ENCODE peak calls at places on chromosomes 6 and 20, in six cellular contexts. One of them, this sample, is unnamed.

GRCh38 chr6:18207438-18207837 is 52.2 kb downstream of the KDM1B start:
- DNase-seq in AG04450: no peak
- DNase-seq in adrenal gland: no peak
- DNase-seq in Peyer's patch: no peak
- DNase-seq in left ventricle myocardium inferior: no peak
- DNase-seq in thoracic aorta: no peak
- DNase-seq in this sample: no peak

GRCh38 chr6:145789443-145789842 is 25.2 kb downstream of the FBXO30 start:
- DNase-seq in AG04450: peak; percentile 13
- DNase-seq in adrenal gland: no peak
- DNase-seq in Peyer's patch: no peak
- DNase-seq in left ventricle myocardium inferior: peak; percentile 16
- DNase-seq in thoracic aorta: no peak
- DNase-seq in this sample: no peak

GRCh38 chr20:11140359-11140758 is 466.6 kb upstream of the JAG1 start:
- DNase-seq in AG04450: peak; percentile 3
- DNase-seq in adrenal gland: no peak
- DNase-seq in Peyer's patch: no peak
- DNase-seq in left ventricle myocardium inferior: no peak
- DNase-seq in thoracic aorta: no peak
- DNase-seq in this sample: no peak

GRCh38 chr6:166318649-166319600 is 10.7 kb upstream of the PRR18 start:
- DNase-seq in AG04450: no peak
- DNase-seq in adrenal gland: no peak
- DNase-seq in Peyer's patch: no peak
- DNase-seq in left ventricle myocardium inferior: no peak
- DNase-seq in thoracic aorta: no peak
- DNase-seq in this sample: no peak

GRCh38 chr6:122007366-122007765 is 392.1 kb upstream of the HSF2 start:
- DNase-seq in AG04450: peak; percentile 37
- DNase-seq in adrenal gland: no peak
- DNase-seq in Peyer's patch: no peak
- DNase-seq in left ventricle myocardium inferior: no peak
- DNase-seq in thoracic aorta: no peak
- DNase-seq in this sample: no peak

GRCh38 chr6:111842891-111843290 is 30.4 kb downstream of the FYN start:
- DNase-seq in AG04450: no peak
- DNase-seq in adrenal gland: no peak
- DNase-seq in Peyer's patch: no peak
- DNase-seq in left ventricle myocardium inferior: no peak
- DNase-seq in thoracic aorta: no peak
- DNase-seq in this sample: no peak

GRCh38 chr6:28209753-28210535 is 15.1 kb upstream of the ZSCAN9 start:
- DNase-seq in AG04450: no peak
- DNase-seq in adrenal gland: no peak
- DNase-seq in Peyer's patch: no peak
- DNase-seq in left ventricle myocardium inferior: no peak
- DNase-seq in thoracic aorta: no peak
- DNase-seq in this sample: no peak

GRCh38 chr20:10513931-10514575 is 78.9 kb downstream of the SLX4IP start:
- DNase-seq in AG04450: no peak
- DNase-seq in adrenal gland: no peak
- DNase-seq in Peyer's patch: no peak
- DNase-seq in left ventricle myocardium inferior: no peak
- DNase-seq in thoracic aorta: no peak
- DNase-seq in this sample: no peak

GRCh38 chr6:156595481-156595880 is 181.7 kb upstream of the ARID1B start:
- DNase-seq in AG04450: no peak
- DNase-seq in adrenal gland: no peak
- DNase-seq in Peyer's patch: no peak
- DNase-seq in left ventricle myocardium inferior: no peak
- DNase-seq in thoracic aorta: no peak
- DNase-seq in this sample: no peak

GRCh38 chr20:4073852-4074741 is 58.7 kb upstream of the RNF24 start:
- DNase-seq in AG04450: no peak
- DNase-seq in adrenal gland: peak; percentile 46
- DNase-seq in Peyer's patch: peak; percentile 37
- DNase-seq in left ventricle myocardium inferior: no peak
- DNase-seq in thoracic aorta: no peak
- DNase-seq in this sample: no peak

GRCh38 chr6:20946037-20946436 is 411.8 kb downstream of the CDKAL1 start:
- DNase-seq in AG04450: no peak
- DNase-seq in adrenal gland: no peak
- DNase-seq in Peyer's patch: no peak
- DNase-seq in left ventricle myocardium inferior: no peak
- DNase-seq in thoracic aorta: no peak
- DNase-seq in this sample: no peak

GRCh38 chr6:25629202-25629584 is 22.8 kb upstream of the SCGN start:
- DNase-seq in AG04450: no peak
- DNase-seq in adrenal gland: no peak
- DNase-seq in Peyer's patch: no peak
- DNase-seq in left ventricle myocardium inferior: no peak
- DNase-seq in thoracic aorta: no peak
- DNase-seq in this sample: no peak

GRCh38 chr6:55953384-55953783 is 78.0 kb upstream of the BMP5 start:
- DNase-seq in AG04450: peak; percentile 33
- DNase-seq in adrenal gland: no peak
- DNase-seq in Peyer's patch: no peak
- DNase-seq in left ventricle myocardium inferior: no peak
- DNase-seq in thoracic aorta: no peak
- DNase-seq in this sample: no peak

GRCh38 chr6:110331816-110332215 is 26.3 kb downstream of the METTL24 start:
- DNase-seq in AG04450: no peak
- DNase-seq in adrenal gland: no peak
- DNase-seq in Peyer's patch: no peak
- DNase-seq in left ventricle myocardium inferior: no peak
- DNase-seq in thoracic aorta: no peak
- DNase-seq in this sample: no peak

GRCh38 chr6:138752017-138752416 is 21.6 kb upstream of the CCDC28A start:
- DNase-seq in AG04450: no peak
- DNase-seq in adrenal gland: no peak
- DNase-seq in Peyer's patch: no peak
- DNase-seq in left ventricle myocardium inferior: no peak
- DNase-seq in thoracic aorta: no peak
- DNase-seq in this sample: no peak

GRCh38 chr6:16518265-16518664 is 243.0 kb downstream of the ATXN1 start:
- DNase-seq in AG04450: no peak
- DNase-seq in adrenal gland: no peak
- DNase-seq in Peyer's patch: no peak
- DNase-seq in left ventricle myocardium inferior: no peak
- DNase-seq in thoracic aorta: no peak
- DNase-seq in this sample: no peak
- H3K27me3 ChIP-seq in AG04450: no peaks in the 10 kb centered on the region
- H3K27me3 ChIP-seq in adrenal gland: no peaks in the 10 kb centered on the region
- H3K27me3 ChIP-seq in Peyer's patch: no peaks in the 10 kb centered on the region
- H3K27me3 ChIP-seq in left ventricle myocardium inferior: no peaks in the 10 kb centered on the region
- H3K27me3 ChIP-seq in thoracic aorta: no peaks in the 10 kb centered on the region
- H3K27me3 ChIP-seq in this sample: no peaks in the 10 kb centered on the region

DNA sequence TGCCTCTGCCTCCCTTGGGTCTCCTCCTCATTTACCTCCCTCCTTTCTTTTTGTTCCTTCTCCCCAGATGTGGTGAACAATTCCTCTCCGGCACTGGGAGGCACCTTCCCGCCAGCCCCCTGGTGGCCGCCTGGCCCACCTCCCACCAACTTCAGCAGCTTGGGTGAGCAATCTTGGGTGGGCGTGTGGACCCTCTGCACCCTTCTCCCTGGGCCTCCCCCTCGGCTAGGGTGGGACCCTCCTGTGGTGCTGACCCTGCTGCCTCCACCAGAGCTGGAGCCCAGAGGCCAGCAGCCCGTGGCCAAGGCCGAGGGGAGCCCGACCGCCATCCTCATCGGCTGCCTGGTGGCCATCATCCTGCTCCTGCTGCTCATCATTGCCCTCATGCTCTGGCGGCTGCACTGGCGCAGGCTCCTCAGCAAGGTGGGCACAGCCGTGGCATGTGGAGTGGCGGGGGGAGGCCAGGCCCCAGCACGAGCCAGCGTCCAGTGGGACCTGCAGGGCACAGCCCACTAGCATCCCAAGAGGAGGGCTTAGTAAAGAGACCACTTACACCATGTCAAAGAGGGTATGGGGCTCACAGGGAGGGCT is 8.8 kb downstream of the DDR1 start:
- DNase-seq in AG04450: no peak
- DNase-seq in adrenal gland: no peak
- DNase-seq in Peyer's patch: no peak
- DNase-seq in left ventricle myocardium inferior: no peak
- DNase-seq in thoracic aorta: no peak
- DNase-seq in this sample: no peak
- TF ChIP-seq CTCF in AG04450: peak; percentile 33
- TF ChIP-seq CTCF in adrenal gland: no peak
- TF ChIP-seq CTCF in Peyer's patch: no peak
- TF ChIP-seq CTCF in left ventricle myocardium inferior: no peak
- TF ChIP-seq CTCF in thoracic aorta: no peak
- TF ChIP-seq CTCF in this sample: no peak

DNA sequence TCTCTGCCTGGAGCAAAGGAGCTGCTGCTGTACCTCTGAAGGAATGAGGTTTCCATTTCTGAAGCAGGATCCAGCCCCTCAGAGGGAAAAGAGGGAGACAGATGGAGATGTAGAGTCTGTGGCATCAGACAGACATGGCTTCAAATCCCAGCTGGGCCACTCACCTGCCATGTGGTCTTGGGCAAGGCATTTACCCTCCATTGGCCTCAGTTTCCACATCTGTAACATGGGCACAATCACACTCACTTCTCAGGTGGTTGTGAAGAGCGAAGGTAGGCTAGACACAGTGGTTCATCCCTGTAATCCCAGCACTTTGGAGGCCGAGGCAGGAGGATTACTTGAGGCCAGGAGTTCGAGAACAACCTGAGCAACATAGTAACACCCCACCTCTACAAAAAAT is 32.4 kb upstream of the CCDC167 start:
- DNase-seq in AG04450: no peak
- DNase-seq in adrenal gland: no peak
- DNase-seq in Peyer's patch: no peak
- DNase-seq in left ventricle myocardium inferior: no peak
- DNase-seq in thoracic aorta: no peak
- DNase-seq in this sample: no peak
- H3K27me3 ChIP-seq in AG04450: peaks cover 71% of the 10 kb centered on the region
- H3K27me3 ChIP-seq in adrenal gland: peaks cover 25% of the 10 kb centered on the region
- H3K27me3 ChIP-seq in Peyer's patch: no peaks in the 10 kb centered on the region
- H3K27me3 ChIP-seq in left ventricle myocardium inferior: peaks cover 96% of the 10 kb centered on the region
- H3K27me3 ChIP-seq in thoracic aorta: no peaks in the 10 kb centered on the region
- H3K27me3 ChIP-seq in this sample: peaks cover 50% of the 10 kb centered on the region

DNA sequence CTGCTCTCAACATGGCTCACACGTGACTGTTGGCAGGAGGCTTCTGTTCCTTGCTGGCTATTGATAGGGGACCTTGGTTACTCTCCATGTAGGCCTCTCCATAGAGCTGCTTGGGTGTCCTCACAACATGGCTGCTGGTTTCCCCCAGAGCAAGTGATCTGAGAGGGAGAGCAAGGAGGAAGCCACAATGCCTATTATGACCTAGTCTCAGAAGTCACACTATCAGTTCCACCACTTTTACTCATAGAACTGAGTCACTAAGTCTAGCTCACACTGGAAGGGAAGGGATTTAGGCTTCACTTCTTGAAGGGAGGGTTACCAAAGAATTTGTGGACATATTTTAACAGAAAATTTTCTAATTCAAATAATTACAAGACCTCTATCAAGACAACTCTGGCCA is 8.7 kb upstream of the NOP56 start:
- DNase-seq in AG04450: no peak
- DNase-seq in adrenal gland: no peak
- DNase-seq in Peyer's patch: no peak
- DNase-seq in left ventricle myocardium inferior: no peak
- DNase-seq in thoracic aorta: no peak
- DNase-seq in this sample: no peak
- TF ChIP-seq CTCF in AG04450: no peak
- TF ChIP-seq CTCF in adrenal gland: no peak
- TF ChIP-seq CTCF in Peyer's patch: no peak
- TF ChIP-seq CTCF in left ventricle myocardium inferior: no peak
- TF ChIP-seq CTCF in thoracic aorta: no peak
- TF ChIP-seq CTCF in this sample: no peak

GRCh38 chr20:46135856-46136633 is 17.9 kb downstream of the CD40 start:
- DNase-seq in AG04450: no peak
- DNase-seq in adrenal gland: no peak
- DNase-seq in Peyer's patch: no peak
- DNase-seq in left ventricle myocardium inferior: no peak
- DNase-seq in thoracic aorta: no peak
- DNase-seq in this sample: no peak

GRCh38 chr20:46134716-46135115 is 16.6 kb downstream of the CD40 start:
- DNase-seq in AG04450: no peak
- DNase-seq in adrenal gland: no peak
- DNase-seq in Peyer's patch: no peak
- DNase-seq in left ventricle myocardium inferior: no peak
- DNase-seq in thoracic aorta: no peak
- DNase-seq in this sample: no peak

GRCh38 chr20:46139243-46139889 is 21.3 kb downstream of the CD40 start:
- DNase-seq in AG04450: no peak
- DNase-seq in adrenal gland: no peak
- DNase-seq in Peyer's patch: no peak
- DNase-seq in left ventricle myocardium inferior: no peak
- DNase-seq in thoracic aorta: no peak
- DNase-seq in this sample: no peak

GRCh38 chr20:46139908-46140482 is 21.9 kb downstream of the CD40 start:
- DNase-seq in AG04450: no peak
- DNase-seq in adrenal gland: no peak
- DNase-seq in Peyer's patch: no peak
- DNase-seq in left ventricle myocardium inferior: no peak
- DNase-seq in thoracic aorta: no peak
- DNase-seq in this sample: no peak

GRCh38 chr20:46137816-46138215 is 19.7 kb downstream of the CD40 start:
- DNase-seq in AG04450: no peak
- DNase-seq in adrenal gland: no peak
- DNase-seq in Peyer's patch: no peak
- DNase-seq in left ventricle myocardium inferior: no peak
- DNase-seq in thoracic aorta: no peak
- DNase-seq in this sample: no peak
- H3K27me3 ChIP-seq in AG04450: peaks cover 41% of the 10 kb centered on the region
- H3K27me3 ChIP-seq in adrenal gland: no peaks in the 10 kb centered on the region
- H3K27me3 ChIP-seq in Peyer's patch: no peaks in the 10 kb centered on the region
- H3K27me3 ChIP-seq in left ventricle myocardium inferior: peaks cover 94% of the 10 kb centered on the region
- H3K27me3 ChIP-seq in thoracic aorta: no peaks in the 10 kb centered on the region
- H3K27me3 ChIP-seq in this sample: peaks cover 72% of the 10 kb centered on the region

DNA sequence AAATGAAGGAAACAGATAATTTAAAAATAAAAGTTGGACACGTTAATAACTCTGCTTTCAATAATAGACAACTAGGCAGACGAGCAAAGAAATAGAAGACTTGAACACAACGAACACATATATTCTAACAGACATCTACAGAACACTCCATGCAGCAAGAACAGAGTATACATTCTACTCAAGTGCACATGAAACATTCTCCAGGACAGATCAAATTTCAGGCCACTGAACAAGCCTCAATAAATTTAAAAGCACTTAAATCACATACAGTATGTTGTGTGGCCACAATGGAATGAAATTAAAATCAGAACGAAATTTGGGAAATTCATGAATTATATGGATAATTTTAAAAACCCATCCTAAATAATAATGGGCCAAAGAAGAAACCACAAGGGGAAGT is 34.4 kb downstream of the TRPC4AP start:
- DNase-seq in AG04450: no peak
- DNase-seq in adrenal gland: no peak
- DNase-seq in Peyer's patch: no peak
- DNase-seq in left ventricle myocardium inferior: no peak
- DNase-seq in thoracic aorta: no peak
- DNase-seq in this sample: no peak
- TF ChIP-seq CTCF in AG04450: no peak
- TF ChIP-seq CTCF in adrenal gland: no peak
- TF ChIP-seq CTCF in Peyer's patch: no peak
- TF ChIP-seq CTCF in left ventricle myocardium inferior: no peak
- TF ChIP-seq CTCF in thoracic aorta: no peak
- TF ChIP-seq CTCF in this sample: no peak

This sample was measured in lower lobe of right lung.